ENCODE peak calls at places on chromosomes 5 and 9, in nine cellular contexts. R, V, L, W, D, Y, K, O and H are unnamed samples.

GRCh38 chr5:150612405-150612804 is 28.1 kb upstream of the SYNPO start:
- DNase-seq in W (no peak), R (no peak), O (no peak), V (no peak), D (no peak), L (no peak), K (no peak), Y (peak), H (no peak)

GRCh38 chr9:131405429-131405828 is 11.5 kb downstream of the PRRC2B start:
- DNase-seq in L (no peak), V (no peak), Y (no peak), D (no peak), O (no peak), K (peak), R (no peak), W (no peak), H (no peak)

GRCh38 chr9:128702949-128703615 is 779 bp downstream of the PKN3 start:
- DNase-seq in Y (no peak), L (peak), D (no peak), R (no peak), W (peak), O (no peak), K (peak), V (no peak), H (peak)

GRCh38 chr9:74414325-74414724 is 82.8 kb upstream of the RORB start:
- DNase-seq in D (no peak), L (no peak), R (no peak), O (no peak), K (no peak), W (no peak), V (no peak), Y (no peak), H (no peak)

GRCh38 chr9:38286357-38286756 is 106.1 kb upstream of the ALDH1B1 start:
- DNase-seq in R (no peak), D (no peak), L (no peak), K (no peak), V (no peak), Y (no peak), W (no peak), O (no peak), H (no peak)

GRCh38 chr9:97900738-97901565 is 21.3 kb downstream of the TRMO start:
- DNase-seq in O (peak), W (no peak), K (peak), Y (no peak), V (no peak), R (no peak), L (peak), D (no peak), H (peak)

GRCh38 chr5:2851895-2852294 is 100.4 kb upstream of the IRX2 start:
- DNase-seq in R (no peak), O (no peak), L (no peak), Y (no peak), W (no peak), K (no peak), V (no peak), D (no peak), H (no peak)

GRCh38 chr9:95107976-95108375 is 209.5 kb downstream of the FANCC start:
- DNase-seq in D (no peak), R (no peak), W (no peak), L (no peak), O (no peak), K (no peak), Y (no peak), V (no peak), H (no peak)

GRCh38 chr5:177446184-177447065 is at the start of gene PRR7:
- DNase-seq in O (peak), D (no peak), L (peak), W (peak), K (peak), V (peak), R (peak), Y (peak), H (peak)

GRCh38 chr5:132083065-132083678 is 9.6 kb downstream of the CSF2 start:
- DNase-seq in K (no peak), R (no peak), L (no peak), V (no peak), Y (no peak), D (no peak), O (no peak), W (peak), H (no peak)

GRCh38 chr5:32182463-32183081 is 8.5 kb upstream of the GOLPH3 start:
- DNase-seq in O (no peak), D (no peak), V (no peak), K (no peak), L (no peak), W (no peak), Y (no peak), R (no peak), H (no peak)

GRCh38 chr5:152689275-152689711 is 284.2 kb upstream of the NMUR2 start:
- DNase-seq in D (peak), O (no peak), L (no peak), V (no peak), Y (no peak), R (no peak), W (no peak), K (no peak), H (no peak)

GRCh38 chr5:82019342-82020138 is 47.7 kb downstream of the ATG10 start:
- DNase-seq in O (peak), K (no peak), Y (no peak), L (peak), R (no peak), W (no peak), D (no peak), V (peak), H (no peak)

GRCh38 chr5:5572010-5572982 is 149.8 kb downstream of the ICE1 start:
- DNase-seq in O (peak), Y (peak), R (no peak), K (no peak), V (no peak), L (no peak), W (no peak), D (no peak), H (no peak)

GRCh38 chr5:136802382-136802781 is 437.0 kb upstream of the TRPC7 start:
- DNase-seq in L (peak), V (no peak), R (no peak), O (peak), D (no peak), Y (no peak), W (no peak), K (peak), H (peak)

GRCh38 chr5:147949711-147950573 is 43.6 kb upstream of the C5orf46 start:
- DNase-seq in W (no peak), R (no peak), D (peak), Y (no peak), L (peak), O (no peak), V (no peak), K (peak), H (peak)

GRCh38 chr9:91282292-91282691 is 79.4 kb downstream of the AUH start:
- DNase-seq in W (no peak), Y (no peak), L (no peak), K (no peak), R (no peak), V (no peak), O (no peak), D (no peak), H (no peak)

GRCh38 chr9:136764301-136764891 is at the start of gene LCN15:
- DNase-seq in L (no peak), W (no peak), O (no peak), D (no peak), R (no peak), K (no peak), V (no peak), Y (no peak), H (no peak)

GRCh38 chr5:76690704-76691469 is 25.0 kb upstream of the F2R start:
- DNase-seq in L (no peak), R (no peak), V (no peak), Y (peak), D (no peak), W (no peak), O (no peak), K (peak), H (peak)

GRCh38 chr5:58987193-58987592 is 404.3 kb downstream of the RAB3C start:
- DNase-seq in K (no peak), W (no peak), D (no peak), V (no peak), O (no peak), R (no peak), Y (no peak), L (no peak), H (no peak)

GRCh38 chr9:97983524-97984187 is 515 bp downstream of the ANP32B start:
- DNase-seq in D (no peak), Y (no peak), V (no peak), L (peak), K (no peak), W (peak), R (peak), O (peak), H (peak)

GRCh38 chr5:129460121-129460950 is at the start of gene ADAMTS19:
- DNase-seq in Y (peak), K (peak), V (peak), L (no peak), O (peak), R (no peak), W (peak), D (no peak), H (no peak)

GRCh38 chr9:14080940-14081621 is 232.9 kb downstream of the NFIB start:
- DNase-seq in L (no peak), D (peak), W (peak), Y (no peak), K (peak), R (no peak), V (no peak), O (no peak), H (no peak)

GRCh38 chr9:128192601-128193371 is 1.4 kb upstream of the CIZ1 start:
- DNase-seq in O (peak), D (peak), R (peak), V (peak), K (peak), W (peak), L (no peak), Y (peak), H (peak)

GRCh38 chr9:132411091-132411508 is 1.1 kb downstream of the CFAP77 start:
- DNase-seq in O (peak), L (peak), V (no peak), R (peak), K (peak), W (peak), D (no peak), Y (peak), H (peak)

GRCh38 chr9:89714316-89714715 is 109.5 kb downstream of the GADD45G start:
- DNase-seq in L (no peak), K (no peak), V (no peak), Y (no peak), W (no peak), O (peak), R (no peak), D (no peak), H (no peak)

GRCh38 chr5:176737001-176737745 is 73.2 kb upstream of the UNC5A start:
- DNase-seq in D (peak), O (no peak), R (no peak), L (no peak), W (no peak), Y (no peak), K (no peak), V (no peak), H (peak)

GRCh38 chr5:79107020-79107796 is 4.4 kb upstream of the BHMT start:
- DNase-seq in D (peak), R (no peak), K (no peak), W (no peak), O (peak), L (no peak), Y (no peak), V (no peak), H (no peak)

GRCh38 chr5:112419050-112419595 is at the start of gene EPB41L4A:
- DNase-seq in K (no peak), D (no peak), V (peak), O (peak), R (no peak), W (no peak), Y (peak), L (no peak), H (no peak)